ENCODE peak calls at places on chromosomes 3 and 15, in seven cellular contexts. O is tibial artery, J is mammary epithelial cell, L is psoas muscle, Q is right atrium auricular region, X is endodermal cell, D is neural progenitor cell. U is an unnamed sample.

GRCh38 chr3:66162766-66163165 is 58.0 kb upstream of the SLC25A26 start:
- DNase-seq in O (no peak), J (no peak), L (no peak), Q (no peak), X (no peak), D (no peak), U (no peak)

GRCh38 chr3:63724987-63725386 is 72.5 kb downstream of the SNTN start:
- DNase-seq in O (no peak), J (peak), L (no peak), Q (no peak), X (peak), D (no peak), U (no peak)

GRCh38 chr15:67738056-67738455 is 87.3 kb upstream of the SKOR1 start:
- DNase-seq in O (no peak), J (no peak), L (no peak), Q (no peak), X (no peak), D (no peak), U (no peak)

GRCh38 chr15:25572201-25572600 is 133.4 kb upstream of the UBE3A start:
- DNase-seq in O (no peak), J (no peak), L (no peak), Q (no peak), X (no peak), D (no peak), U (no peak)

GRCh38 chr15:73697033-73697467 is 12.9 kb downstream of the CD276 start:
- DNase-seq in O (peak), J (peak), L (peak), Q (peak), X (peak), D (peak), U (no peak)

GRCh38 chr3:128804017-128804816 is 75.2 kb upstream of the ACAD9 start:
- DNase-seq in O (no peak), J (no peak), L (no peak), Q (no peak), X (no peak), D (no peak), U (no peak)

GRCh38 chr3:182618085-182618732 is 175.1 kb upstream of the ATP11B start:
- DNase-seq in O (no peak), J (peak), L (no peak), Q (no peak), X (no peak), D (peak), U (no peak)

GRCh38 chr3:155097009-155097349 is 16.9 kb downstream of the MME start:
- DNase-seq in O (no peak), J (no peak), L (no peak), Q (no peak), X (no peak), D (no peak), U (no peak)

GRCh38 chr3:66762888-66763287 is 235.2 kb upstream of the KBTBD8 start:
- DNase-seq in O (no peak), J (no peak), L (no peak), Q (no peak), X (no peak), D (no peak), U (no peak)

GRCh38 chr15:57079446-57079845 is 161.0 kb downstream of the TCF12 start:
- DNase-seq in O (no peak), J (no peak), L (no peak), Q (no peak), X (no peak), D (peak), U (no peak)

GRCh38 chr3:178140491-178140890 is 395.7 kb upstream of the KCNMB2 start:
- DNase-seq in O (no peak), J (no peak), L (no peak), Q (no peak), X (no peak), D (no peak), U (no peak)

GRCh38 chr3:55868347-55868746 is 381.2 kb upstream of the WNT5A start:
- DNase-seq in O (no peak), J (no peak), L (no peak), Q (no peak), X (peak), D (no peak), U (no peak)

GRCh38 chr3:108493862-108494261 is 16.5 kb downstream of the MYH15 start:
- DNase-seq in O (no peak), J (no peak), L (no peak), Q (no peak), X (peak), D (peak), U (no peak)

GRCh38 chr15:37098468-37099320 is 1.7 kb downstream of the MEIS2 start:
- DNase-seq in O (peak), J (peak), L (peak), Q (no peak), X (peak), D (peak), U (no peak)

GRCh38 chr15:80581976-80582375 is 113.1 kb upstream of the ABHD17C start:
- DNase-seq in O (no peak), J (peak), L (no peak), Q (no peak), X (peak), D (no peak), U (no peak)

GRCh38 chr3:108006077-108006675 is 84.7 kb downstream of the CD47 start:
- DNase-seq in O (no peak), J (peak), L (no peak), Q (no peak), X (no peak), D (no peak), U (no peak)

GRCh38 chr15:101063891-101064794 is 145.0 kb downstream of the LRRK1 start:
- DNase-seq in O (peak), J (no peak), L (no peak), Q (peak), X (peak), D (no peak), U (peak)

GRCh38 chr15:69782809-69783208 is 314.9 kb downstream of the TLE3 start:
- DNase-seq in O (no peak), J (no peak), L (no peak), Q (peak), X (no peak), D (no peak), U (no peak)

GRCh38 chr3:11638669-11639402 is 4.9 kb downstream of the VGLL4 start:
- DNase-seq in O (no peak), J (peak), L (no peak), Q (no peak), X (peak), D (peak), U (no peak)

GRCh38 chr15:77869021-77869895 is 208.3 kb downstream of the TBC1D2B start:
- DNase-seq in O (peak), J (peak), L (no peak), Q (no peak), X (no peak), D (no peak), U (no peak)

GRCh38 chr15:65248506-65248905 is 37.2 kb upstream of the CILP start:
- DNase-seq in O (no peak), J (no peak), L (no peak), Q (no peak), X (no peak), D (peak), U (no peak)

GRCh38 chr3:30350011-30350410 is 256.4 kb upstream of the TGFBR2 start:
- DNase-seq in O (no peak), J (no peak), L (no peak), Q (no peak), X (no peak), D (no peak), U (no peak)

GRCh38 chr3:153070153-153070868 is 91.7 kb upstream of the RAP2B start:
- DNase-seq in O (no peak), J (peak), L (no peak), Q (no peak), X (no peak), D (no peak), U (no peak)

DNA sequence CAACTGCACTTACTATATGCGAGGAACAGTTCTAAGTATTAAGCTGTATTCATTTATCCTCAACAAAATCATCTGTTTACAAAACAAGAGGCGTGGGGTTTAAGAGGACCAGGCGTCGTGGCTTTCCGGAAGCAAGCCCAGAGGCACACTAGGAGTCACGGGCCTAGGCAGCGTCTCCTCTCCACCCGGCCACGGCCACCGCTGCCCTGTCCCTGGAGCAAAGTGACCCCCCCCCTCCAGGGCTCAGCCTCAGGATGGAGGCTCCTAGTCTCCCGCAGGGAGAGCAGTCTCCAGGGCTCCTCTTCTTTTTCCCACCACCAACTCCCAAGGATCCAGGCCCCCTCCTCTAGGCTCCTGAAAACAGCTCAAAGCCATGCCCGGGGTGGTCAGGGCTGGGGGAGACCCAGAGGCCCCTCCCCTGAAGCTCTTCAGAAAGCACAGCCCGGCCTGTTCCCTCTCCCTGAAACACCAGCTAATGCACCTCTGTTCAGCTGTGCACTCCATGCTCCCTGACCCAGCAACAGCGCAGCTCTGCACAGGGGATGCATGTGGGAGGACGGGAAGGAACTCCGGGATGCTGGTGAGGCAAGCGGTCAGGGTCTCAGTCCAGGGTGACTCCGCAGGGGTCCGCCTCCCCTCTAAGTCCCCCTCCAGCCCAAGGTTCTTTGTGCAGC is 16.8 kb downstream of the TNK2 start:
- DNase-seq in O (no peak), J (no peak), L (no peak), Q (no peak), X (no peak), D (no peak), U (no peak)
- H3K4me3 ChIP-seq in O (peak), J (no peak), L (peak), Q (peak), X (no peak), D (no peak), U (peak)

DNA sequence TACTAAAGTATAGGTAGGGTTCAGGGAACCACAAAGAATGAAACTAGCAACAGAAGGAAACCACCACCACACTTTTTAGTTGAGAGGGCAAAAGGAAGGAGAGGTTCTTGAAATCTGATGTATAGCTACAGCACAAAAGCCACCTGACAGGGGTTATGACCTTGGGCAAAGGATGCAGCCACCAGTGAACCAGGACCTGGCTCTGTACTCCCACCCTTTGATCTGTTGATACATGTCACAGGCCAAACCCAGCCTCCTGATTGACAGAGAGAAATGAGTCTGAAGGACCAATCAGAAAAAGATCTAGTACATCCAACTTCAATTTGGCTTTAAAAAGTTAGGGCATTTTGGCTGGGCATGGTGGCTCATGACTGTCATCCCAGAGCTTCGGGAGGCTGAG is 20.0 kb upstream of the BLM start:
- DNase-seq in O (no peak), J (no peak), L (no peak), Q (no peak), X (no peak), D (no peak), U (peak)
- TF ChIP-seq CTCF in O (no peak), J (no peak), L (no peak), Q (no peak), X (no peak), D (no peak), U (no peak)

DNA sequence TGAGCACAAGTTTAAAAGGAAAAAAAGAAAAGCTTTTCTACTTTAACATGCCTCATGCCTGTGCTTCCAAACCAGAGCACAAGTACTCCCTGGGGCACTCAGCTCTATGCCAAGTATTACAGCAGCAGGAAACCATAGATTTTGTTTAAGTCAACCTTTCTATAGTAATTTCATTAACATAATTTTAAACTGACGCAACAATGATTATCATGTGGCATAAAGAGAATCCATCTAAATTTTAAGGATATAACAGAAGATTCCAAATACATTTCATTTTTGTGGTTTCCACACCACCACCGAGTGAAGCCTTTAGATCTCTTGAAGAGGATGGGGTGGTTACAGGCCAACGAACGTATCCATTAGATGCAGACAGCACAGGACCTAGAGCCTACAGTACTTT is 112.1 kb downstream of the TNIK start:
- DNase-seq in O (no peak), J (no peak), L (no peak), Q (no peak), X (no peak), D (no peak), U (no peak)
- H3K27ac ChIP-seq in O (peak), J (no peak), L (peak), Q (no peak), X (no peak), D (peak), U (peak)

DNA sequence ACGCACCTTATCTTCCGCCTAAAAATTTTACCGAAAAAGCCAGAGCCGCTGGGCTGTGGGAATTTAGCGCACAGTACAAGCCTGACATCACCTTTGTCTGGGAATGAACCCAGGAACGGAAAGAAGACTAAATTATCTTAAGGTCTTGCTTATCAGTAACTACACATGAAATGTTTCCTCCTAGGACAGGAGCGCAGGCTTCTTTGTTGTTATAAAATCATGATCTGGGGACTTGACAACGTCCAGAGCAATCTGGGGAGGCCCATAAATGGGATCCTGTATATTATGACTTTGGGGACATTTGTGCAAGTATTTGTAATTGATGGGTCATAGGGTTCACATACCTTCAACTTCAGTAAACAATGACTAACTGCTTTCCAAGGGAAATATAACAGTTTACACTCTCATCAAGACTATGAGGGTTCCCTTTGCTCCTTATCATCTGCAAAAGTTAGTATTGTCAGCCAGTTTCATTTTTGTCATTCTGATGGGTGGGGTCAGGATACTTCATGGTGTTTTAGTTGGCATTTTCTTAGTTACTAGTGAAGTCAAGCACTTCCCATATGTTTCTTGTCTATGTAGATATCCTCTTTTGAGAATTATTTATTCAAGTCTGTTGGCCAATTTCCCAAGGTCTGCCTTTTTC is 213.9 kb upstream of the PFN2 start:
- DNase-seq in O (no peak), J (peak), L (no peak), Q (no peak), X (no peak), D (no peak), U (no peak)
- H3K4me3 ChIP-seq in O (peak), J (no peak), L (peak), Q (peak), X (no peak), D (peak), U (peak)

GRCh38 chr15:45827275-45827674 is 192.4 kb downstream of the SQOR start:
- DNase-seq in O (no peak), J (no peak), L (no peak), Q (no peak), X (no peak), D (no peak), U (no peak)
- TF ChIP-seq CTCF in O (no peak), J (no peak), L (no peak), Q (no peak), X (no peak), D (no peak), U (no peak)

GRCh38 chr15:66620744-66621344 is 55.0 kb upstream of the LCTL start:
- DNase-seq in O (no peak), J (no peak), L (no peak), Q (no peak), X (no peak), D (no peak), U (no peak)

GRCh38 chr15:66622677-66623076 is 56.9 kb upstream of the LCTL start:
- DNase-seq in O (no peak), J (no peak), L (no peak), Q (no peak), X (peak), D (peak), U (no peak)

GRCh38 chr15:66621491-66622467 is 56.0 kb upstream of the LCTL start:
- DNase-seq in O (no peak), J (no peak), L (no peak), Q (no peak), X (peak), D (peak), U (no peak)

GRCh38 chr15:66617137-66618090 is 51.6 kb upstream of the LCTL start:
- DNase-seq in O (peak), J (peak), L (peak), Q (peak), X (peak), D (no peak), U (peak)

DNA sequence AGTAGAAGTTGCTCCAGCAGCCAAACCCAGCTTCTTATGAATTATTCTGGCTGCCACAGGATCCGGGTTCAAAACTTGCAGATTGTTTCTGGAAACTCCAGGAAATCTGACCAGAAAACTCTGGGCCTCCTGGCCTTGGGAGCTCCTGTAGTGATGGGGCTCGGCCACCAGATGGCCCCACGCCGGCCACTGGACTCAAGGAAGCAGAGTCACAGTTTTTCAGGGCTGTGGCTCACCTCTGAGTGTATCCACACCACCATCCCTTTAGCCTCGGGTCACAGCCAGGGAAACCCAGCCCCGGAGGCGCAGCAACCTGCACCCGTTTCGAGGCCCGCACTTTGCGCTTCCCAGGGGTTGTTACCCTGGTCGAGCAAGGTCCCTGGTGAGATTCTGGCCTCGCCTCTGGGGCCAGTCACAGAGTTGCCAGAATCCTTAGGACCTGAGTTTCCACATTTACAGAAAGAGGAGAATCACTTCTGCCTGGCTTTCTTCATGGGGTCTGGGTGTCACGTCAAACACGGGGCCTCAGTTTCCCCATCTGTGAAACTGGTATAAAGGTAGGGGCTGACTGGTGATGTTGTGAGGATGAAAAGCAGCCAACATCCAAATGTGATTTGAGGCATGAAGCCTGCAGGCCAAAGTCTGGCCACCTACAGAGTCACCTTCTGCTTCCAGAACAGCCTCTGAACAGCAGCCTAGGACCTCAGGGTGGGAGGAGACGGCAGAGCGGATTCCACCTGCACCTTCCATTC is 53.5 kb upstream of the LCTL start:
- DNase-seq in O (peak), J (peak), L (peak), Q (peak), X (peak), D (peak), U (peak)
- H3K27ac ChIP-seq in O (peak), J (no peak), L (no peak), Q (peak), X (no peak), D (no peak), U (peak)

DNA sequence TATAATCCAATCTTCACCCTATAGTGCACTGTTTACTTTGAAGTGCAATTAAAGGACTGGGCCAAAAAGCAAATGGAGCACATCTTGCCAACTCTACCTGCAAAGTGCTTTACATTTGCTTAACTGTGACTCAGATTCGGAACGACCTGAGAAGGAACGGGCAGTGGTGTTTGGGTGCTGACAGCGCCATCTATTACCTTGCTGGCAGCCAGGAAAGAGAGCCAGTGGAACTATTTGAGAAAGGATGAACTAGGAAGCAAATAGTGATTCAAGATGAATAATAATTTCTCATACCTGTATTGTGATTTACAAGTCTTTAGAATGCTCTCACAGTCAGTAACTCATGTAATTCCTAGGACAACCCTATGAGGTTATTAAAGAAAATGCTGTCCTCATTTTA is 312.9 kb downstream of the PDCD6IP start:
- DNase-seq in O (no peak), J (no peak), L (no peak), Q (no peak), X (no peak), D (no peak), U (no peak)
- H3K4me3 ChIP-seq in O (no peak), J (no peak), L (no peak), Q (no peak), X (no peak), D (no peak), U (no peak)

GRCh38 chr15:96356494-96357455 is 26.3 kb downstream of the NR2F2 start:
- DNase-seq in O (peak), J (peak), L (peak), Q (no peak), X (peak), D (peak), U (no peak)

GRCh38 chr15:96353378-96353930 is 23.0 kb downstream of the NR2F2 start:
- DNase-seq in O (no peak), J (no peak), L (no peak), Q (no peak), X (no peak), D (peak), U (no peak)

GRCh38 chr15:96355561-96356129 is 25.1 kb downstream of the NR2F2 start:
- DNase-seq in O (no peak), J (no peak), L (no peak), Q (no peak), X (no peak), D (peak), U (no peak)

GRCh38 chr15:96353931-96354730 is 23.6 kb downstream of the NR2F2 start:
- DNase-seq in O (peak), J (no peak), L (peak), Q (no peak), X (peak), D (peak), U (peak)

GRCh38 chr15:96354731-96355560 is 24.4 kb downstream of the NR2F2 start:
- DNase-seq in O (no peak), J (peak), L (no peak), Q (no peak), X (no peak), D (peak), U (no peak)
- TF ChIP-seq CTCF in O (peak), J (peak), L (peak), Q (peak), X (no peak), D (peak), U (peak)

GRCh38 chr3:111892070-111892469 is 33.0 kb downstream of the PHLDB2 start:
- DNase-seq in O (no peak), J (no peak), L (no peak), Q (no peak), X (no peak), D (no peak), U (no peak)
- H3K27ac ChIP-seq in O (no peak), J (no peak), L (no peak), Q (no peak), X (no peak), D (no peak), U (no peak)

U was measured in coronary artery.